ENCODE peak calls at places on chromosomes 13 and 19, in five cellular contexts. One of them, this sample, is unnamed.

GRCh38 chr19:38023245-38023644 is 116.2 kb downstream of the SIPA1L3 start:
- DNase-seq in thoracic aorta: no peak
- DNase-seq in astrocyte of the cerebellum: no peak
- DNase-seq in cardiac fibroblast: peak; percentile 51
- DNase-seq in PC-3: no peak
- DNase-seq in this sample: peak; percentile 28

GRCh38 chr13:99471231-99472202 is 29.8 kb upstream of the TM9SF2 start:
- DNase-seq in cardiac fibroblast: no peak
- DNase-seq in astrocyte of the cerebellum: no peak
- DNase-seq in thoracic aorta: no peak
- DNase-seq in PC-3: peak; percentile 65
- DNase-seq in this sample: peak; percentile 32

GRCh38 chr19:401836-402535 is 7.0 kb downstream of the C2CD4C start:
- DNase-seq in astrocyte of the cerebellum: no peak
- DNase-seq in cardiac fibroblast: no peak
- DNase-seq in thoracic aorta: no peak
- DNase-seq in PC-3: no peak
- DNase-seq in this sample: no peak

GRCh38 chr13:28406728-28407266 is 88.1 kb downstream of the FLT1 start:
- DNase-seq in astrocyte of the cerebellum: no peak
- DNase-seq in cardiac fibroblast: no peak
- DNase-seq in PC-3: no peak
- DNase-seq in thoracic aorta: no peak
- DNase-seq in this sample: no peak

GRCh38 chr13:92074658-92075057 is 676.2 kb downstream of the GPC5 start:
- DNase-seq in cardiac fibroblast: peak; percentile 2
- DNase-seq in thoracic aorta: no peak
- DNase-seq in astrocyte of the cerebellum: no peak
- DNase-seq in PC-3: peak; percentile 7
- DNase-seq in this sample: no peak

GRCh38 chr13:114152831-114153371 is 20.5 kb upstream of the RASA3 start:
- DNase-seq in cardiac fibroblast: peak; percentile 83
- DNase-seq in astrocyte of the cerebellum: no peak
- DNase-seq in thoracic aorta: no peak
- DNase-seq in PC-3: no peak
- DNase-seq in this sample: peak; percentile 89

GRCh38 chr13:83229574-83230300 is 652.5 kb downstream of the SLITRK1 start:
- DNase-seq in thoracic aorta: no peak
- DNase-seq in PC-3: no peak
- DNase-seq in astrocyte of the cerebellum: no peak
- DNase-seq in cardiac fibroblast: peak; percentile 44
- DNase-seq in this sample: peak; percentile 53

GRCh38 chr13:74556002-74556551 is 421.9 kb upstream of the KLF12 start:
- DNase-seq in PC-3: no peak
- DNase-seq in astrocyte of the cerebellum: no peak
- DNase-seq in thoracic aorta: no peak
- DNase-seq in cardiac fibroblast: no peak
- DNase-seq in this sample: no peak

GRCh38 chr13:46160065-46160464 is 21.9 kb downstream of the LCP1 start:
- DNase-seq in cardiac fibroblast: no peak
- DNase-seq in PC-3: no peak
- DNase-seq in thoracic aorta: no peak
- DNase-seq in astrocyte of the cerebellum: no peak
- DNase-seq in this sample: no peak

GRCh38 chr13:30869491-30869890 is 36.6 kb upstream of the MEDAG start:
- DNase-seq in astrocyte of the cerebellum: no peak
- DNase-seq in cardiac fibroblast: peak; percentile 70
- DNase-seq in thoracic aorta: no peak
- DNase-seq in PC-3: no peak
- DNase-seq in this sample: peak; percentile 53

GRCh38 chr13:31756346-31756745 is 17.0 kb downstream of the RXFP2 start:
- DNase-seq in cardiac fibroblast: peak; percentile 77
- DNase-seq in astrocyte of the cerebellum: no peak
- DNase-seq in PC-3: peak; percentile 40
- DNase-seq in thoracic aorta: no peak
- DNase-seq in this sample: peak; percentile 98

GRCh38 chr13:44212633-44213387 is 160.8 kb upstream of the SERP2 start:
- DNase-seq in thoracic aorta: no peak
- DNase-seq in astrocyte of the cerebellum: no peak
- DNase-seq in PC-3: no peak
- DNase-seq in cardiac fibroblast: peak; percentile 71
- DNase-seq in this sample: peak; percentile 84

GRCh38 chr19:57816652-57817051 is 1.9 kb upstream of the ZNF552 start:
- DNase-seq in astrocyte of the cerebellum: no peak
- DNase-seq in cardiac fibroblast: no peak
- DNase-seq in PC-3: no peak
- DNase-seq in thoracic aorta: no peak
- DNase-seq in this sample: no peak

GRCh38 chr19:43777163-43777700 is 3.5 kb downstream of the KCNN4 start:
- DNase-seq in cardiac fibroblast: peak; percentile 29
- DNase-seq in PC-3: no peak
- DNase-seq in astrocyte of the cerebellum: no peak
- DNase-seq in thoracic aorta: no peak
- DNase-seq in this sample: peak; percentile 21

GRCh38 chr19:6340493-6341201 is 7.2 kb upstream of the ACER1 start:
- DNase-seq in thoracic aorta: no peak
- DNase-seq in PC-3: no peak
- DNase-seq in astrocyte of the cerebellum: no peak
- DNase-seq in cardiac fibroblast: no peak
- DNase-seq in this sample: no peak

GRCh38 chr19:28051047-28051446 is 1161.9 kb downstream of the UQCRFS1 start:
- DNase-seq in PC-3: no peak
- DNase-seq in astrocyte of the cerebellum: no peak
- DNase-seq in thoracic aorta: no peak
- DNase-seq in cardiac fibroblast: no peak
- DNase-seq in this sample: no peak

GRCh38 chr13:96431044-96431581 is 341.2 kb downstream of the HS6ST3 start:
- DNase-seq in thoracic aorta: no peak
- DNase-seq in PC-3: no peak
- DNase-seq in astrocyte of the cerebellum: no peak
- DNase-seq in cardiac fibroblast: no peak
- DNase-seq in this sample: no peak

GRCh38 chr13:48478401-48478800 is 54.5 kb downstream of the RCBTB2 start:
- DNase-seq in PC-3: no peak
- DNase-seq in cardiac fibroblast: no peak
- DNase-seq in astrocyte of the cerebellum: no peak
- DNase-seq in thoracic aorta: no peak
- DNase-seq in this sample: peak; percentile 69

GRCh38 chr19:29526730-29527499 is 1.1 kb downstream of the VSTM2B start:
- DNase-seq in PC-3: no peak
- DNase-seq in cardiac fibroblast: no peak
- DNase-seq in thoracic aorta: no peak
- DNase-seq in astrocyte of the cerebellum: no peak
- DNase-seq in this sample: no peak

GRCh38 chr13:23794267-23795161 is 94.7 kb downstream of the MIPEP start:
- DNase-seq in thoracic aorta: no peak
- DNase-seq in astrocyte of the cerebellum: peak; percentile 20
- DNase-seq in cardiac fibroblast: peak; percentile 40
- DNase-seq in PC-3: peak; percentile 79
- DNase-seq in this sample: peak; percentile 61

GRCh38 chr13:97539651-97540230 is 105.8 kb downstream of the RAP2A start:
- DNase-seq in cardiac fibroblast: peak; percentile 44
- DNase-seq in astrocyte of the cerebellum: no peak
- DNase-seq in PC-3: peak; percentile 65
- DNase-seq in thoracic aorta: no peak
- DNase-seq in this sample: no peak

GRCh38 chr19:49210108-49210900 is 52.7 kb downstream of the TRPM4 start:
- DNase-seq in thoracic aorta: no peak
- DNase-seq in astrocyte of the cerebellum: no peak
- DNase-seq in cardiac fibroblast: no peak
- DNase-seq in PC-3: peak; percentile 22
- DNase-seq in this sample: no peak

DNA sequence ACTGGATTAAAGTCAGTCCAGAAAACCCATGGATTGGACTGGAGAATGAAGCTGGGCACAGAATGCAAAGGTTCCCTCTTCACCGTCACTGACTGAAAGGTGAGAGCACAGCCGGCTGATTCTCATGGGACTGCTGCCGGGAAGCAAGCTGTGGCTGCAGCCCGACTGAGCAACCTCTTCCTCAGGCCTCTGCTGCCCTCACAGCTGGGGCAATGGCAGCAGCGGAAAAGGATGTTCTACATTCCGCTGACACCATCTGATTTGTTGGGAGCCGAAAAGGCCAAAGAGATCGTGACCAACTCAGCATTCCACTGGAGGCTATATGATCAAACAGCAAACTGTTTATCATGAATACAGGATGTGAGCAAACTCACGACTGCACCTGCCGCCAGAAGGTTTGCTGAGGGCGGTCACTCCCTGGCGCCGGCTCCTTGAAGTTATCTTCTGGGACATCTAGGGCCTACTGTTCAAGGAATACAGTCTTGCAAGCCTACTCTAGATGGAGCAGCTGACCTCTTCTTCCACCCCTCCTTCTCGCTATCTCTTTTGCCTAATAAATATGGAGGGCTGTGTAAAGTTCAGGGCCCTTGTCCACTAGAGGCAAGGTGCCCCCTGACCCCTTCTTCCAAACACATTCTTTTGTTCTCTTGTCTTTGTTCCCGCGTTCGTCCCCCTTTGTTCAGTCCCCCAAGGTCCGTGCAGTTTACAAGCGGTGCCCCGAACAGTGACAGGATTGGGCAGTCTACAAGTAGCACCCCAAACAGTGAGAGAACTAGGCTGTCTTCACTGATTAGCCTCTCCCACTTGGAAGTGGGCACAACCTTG is 19.6 kb upstream of the SIGLEC6 start:
- DNase-seq in thoracic aorta: no peak
- DNase-seq in astrocyte of the cerebellum: no peak
- DNase-seq in cardiac fibroblast: no peak
- DNase-seq in PC-3: peak; percentile 25
- DNase-seq in this sample: no peak
- TF ChIP-seq CTCF in thoracic aorta: no peak
- TF ChIP-seq CTCF in astrocyte of the cerebellum: no peak
- TF ChIP-seq CTCF in cardiac fibroblast: no peak
- TF ChIP-seq CTCF in PC-3: no peak
- TF ChIP-seq CTCF in this sample: no peak

DNA sequence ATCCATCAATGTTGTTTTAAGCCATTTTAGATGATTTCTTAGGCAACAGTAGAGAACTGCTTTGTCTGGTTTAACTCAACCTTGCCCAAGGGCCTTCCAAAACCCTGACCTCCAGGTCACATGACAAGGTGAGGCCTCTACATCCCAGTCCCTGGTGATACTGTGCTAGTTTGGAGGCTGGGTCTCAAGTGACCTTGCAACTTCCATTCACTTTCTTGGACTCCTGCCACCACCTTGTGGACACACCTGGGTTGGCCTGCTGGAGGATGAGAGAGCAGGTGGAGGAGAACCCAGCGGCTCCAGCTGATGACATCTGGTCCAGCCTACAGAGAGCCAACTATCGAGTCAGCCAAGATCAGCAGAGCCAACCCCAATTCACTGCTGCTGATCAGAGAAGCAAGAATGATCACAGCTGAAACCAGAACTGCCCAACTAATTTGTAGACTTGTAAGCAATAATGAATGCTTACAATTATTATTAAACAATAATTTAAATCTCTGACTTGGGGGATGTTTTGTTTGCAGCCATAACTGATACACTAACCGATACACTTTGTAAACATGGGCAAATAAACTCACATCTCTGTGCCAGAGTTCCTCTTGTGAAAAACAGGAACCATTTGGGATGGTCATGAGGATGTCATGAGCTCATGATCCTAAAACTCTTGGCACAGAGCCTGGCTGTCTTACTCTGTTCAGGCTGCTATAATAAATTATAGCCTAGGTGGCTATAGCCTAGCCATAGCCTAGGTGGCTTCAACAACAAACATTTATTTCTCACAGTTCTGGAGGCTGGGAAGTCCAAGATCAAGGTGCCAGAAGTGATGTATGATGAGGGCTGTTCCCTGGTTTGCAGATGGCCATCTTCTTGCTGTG is 11.5 kb downstream of the FAM187B start:
- DNase-seq in cardiac fibroblast: no peak
- DNase-seq in thoracic aorta: no peak
- DNase-seq in astrocyte of the cerebellum: no peak
- DNase-seq in PC-3: peak; percentile 15
- DNase-seq in this sample: no peak
- TF ChIP-seq CTCF in cardiac fibroblast: no peak
- TF ChIP-seq CTCF in thoracic aorta: no peak
- TF ChIP-seq CTCF in astrocyte of the cerebellum: no peak
- TF ChIP-seq CTCF in PC-3: no peak
- TF ChIP-seq CTCF in this sample: no peak

GRCh38 chr13:41942462-41943094 is 18.3 kb downstream of the VWA8 start:
- DNase-seq in cardiac fibroblast: peak; percentile 65
- DNase-seq in thoracic aorta: no peak
- DNase-seq in astrocyte of the cerebellum: peak; percentile 29
- DNase-seq in PC-3: peak; percentile 34
- DNase-seq in this sample: peak; percentile 74
- TF ChIP-seq CTCF in cardiac fibroblast: peak; percentile 48
- TF ChIP-seq CTCF in thoracic aorta: no peak
- TF ChIP-seq CTCF in astrocyte of the cerebellum: peak; percentile 56
- TF ChIP-seq CTCF in PC-3: peak; percentile 38
- TF ChIP-seq CTCF in this sample: peak; percentile 64

GRCh38 chr13:62321139-62321538 is 905.5 kb upstream of the PCDH20 start:
- DNase-seq in PC-3: no peak
- DNase-seq in thoracic aorta: no peak
- DNase-seq in astrocyte of the cerebellum: no peak
- DNase-seq in cardiac fibroblast: no peak
- DNase-seq in this sample: no peak

GRCh38 chr13:62320731-62321130 is 905.1 kb upstream of the PCDH20 start:
- DNase-seq in astrocyte of the cerebellum: no peak
- DNase-seq in thoracic aorta: no peak
- DNase-seq in PC-3: no peak
- DNase-seq in cardiac fibroblast: no peak
- DNase-seq in this sample: no peak

GRCh38 chr13:62324842-62325241 is 909.2 kb upstream of the PCDH20 start:
- DNase-seq in astrocyte of the cerebellum: no peak
- DNase-seq in thoracic aorta: no peak
- DNase-seq in cardiac fibroblast: no peak
- DNase-seq in PC-3: no peak
- DNase-seq in this sample: no peak

GRCh38 chr13:62321895-62322294 is 906.2 kb upstream of the PCDH20 start:
- DNase-seq in astrocyte of the cerebellum: no peak
- DNase-seq in thoracic aorta: no peak
- DNase-seq in PC-3: no peak
- DNase-seq in cardiac fibroblast: no peak
- DNase-seq in this sample: no peak

GRCh38 chr13:62320129-62320724 is 904.6 kb upstream of the PCDH20 start:
- DNase-seq in thoracic aorta: no peak
- DNase-seq in PC-3: peak; percentile 49
- DNase-seq in astrocyte of the cerebellum: peak; percentile 53
- DNase-seq in cardiac fibroblast: peak; percentile 65
- DNase-seq in this sample: peak; percentile 11
- TF ChIP-seq CTCF in thoracic aorta: no peak
- TF ChIP-seq CTCF in PC-3: peak; percentile 60
- TF ChIP-seq CTCF in astrocyte of the cerebellum: peak; percentile 52
- TF ChIP-seq CTCF in cardiac fibroblast: peak; percentile 32
- TF ChIP-seq CTCF in this sample: peak; percentile 40

DNA sequence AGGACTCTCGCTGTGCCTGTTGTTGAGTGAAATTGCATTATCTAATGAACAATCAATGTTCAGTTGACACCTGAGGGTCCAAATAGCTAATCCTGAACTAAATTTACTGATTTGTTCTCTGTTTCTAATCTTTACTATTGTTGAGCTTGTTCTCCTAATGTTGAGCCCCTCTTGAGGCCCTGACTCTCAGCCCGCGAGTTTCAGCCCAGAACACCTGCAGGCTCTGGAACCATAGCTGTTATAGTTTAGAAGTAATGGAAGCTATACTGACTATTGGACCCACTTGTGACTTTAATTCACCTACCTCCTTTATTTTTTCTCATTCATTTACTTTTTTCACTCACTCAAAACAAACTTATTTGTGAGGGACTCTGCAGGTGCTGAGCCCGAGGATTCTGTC is 20.6 kb upstream of the PCDH8 start:
- DNase-seq in astrocyte of the cerebellum: no peak
- DNase-seq in PC-3: no peak
- DNase-seq in cardiac fibroblast: no peak
- DNase-seq in thoracic aorta: no peak
- DNase-seq in this sample: no peak
- TF ChIP-seq CTCF in astrocyte of the cerebellum: no peak
- TF ChIP-seq CTCF in PC-3: no peak
- TF ChIP-seq CTCF in cardiac fibroblast: no peak
- TF ChIP-seq CTCF in thoracic aorta: no peak
- TF ChIP-seq CTCF in this sample: no peak